ENCODE peak calls at places on chromosome 20, in nine cellular contexts. F is Caco-2; L is CD8-positive, alpha-beta T cell; N is neural progenitor cell; H is AG10803; T is endothelial cell of umbilical vein; D is fibroblast of pulmonary artery; X is lower lobe of right lung; K is heart left ventricle. P is an unnamed sample.

GRCh38 chr20:9200620-9201019 is 131.7 kb downstream of the PLCB4 start:
- DNase-seq in N (no peak), F (no peak), H (peak; percentile 80), X (no peak), L (no peak), K (no peak), T (no peak), D (peak; percentile 64), P (peak; percentile 40)

GRCh38 chr20:52103911-52104545 is 87.6 kb downstream of the ZFP64 start:
- DNase-seq in K (no peak), T (peak; percentile 27), N (peak; percentile 49), L (no peak), F (no peak), H (no peak), D (peak; percentile 11), X (no peak), P (peak; percentile 22)

GRCh38 chr20:3820901-3821727 is 767 bp downstream of the AP5S1 start:
- DNase-seq in D (no peak), L (no peak), F (no peak), H (no peak), K (peak; percentile 33), T (no peak), X (no peak), N (no peak), P (no peak)

GRCh38 chr20:1535420-1536175 is 21.9 kb downstream of the SIRPD start:
- DNase-seq in D (no peak), T (no peak), H (no peak), L (no peak), K (no peak), F (no peak), N (no peak), X (peak; percentile 58), P (no peak)

GRCh38 chr20:36624068-36624813 is 18.7 kb downstream of the RAB5IF start:
- DNase-seq in T (no peak), K (no peak), F (no peak), D (peak; percentile 12), N (no peak), H (no peak), X (no peak), L (no peak), P (no peak)

GRCh38 chr20:51380401-51381385 is 161.8 kb downstream of the NFATC2 start:
- DNase-seq in T (no peak), D (no peak), F (no peak), X (no peak), H (no peak), K (no peak), L (no peak), N (no peak), P (no peak)

GRCh38 chr20:10665027-10665561 is 8.7 kb downstream of the JAG1 start:
- DNase-seq in T (peak; percentile 46), L (no peak), K (no peak), F (no peak), H (no peak), X (no peak), D (peak; percentile 45), N (no peak), P (no peak)

GRCh38 chr20:32603046-32603726 is 18.1 kb upstream of the NOL4L start:
- DNase-seq in L (no peak), N (no peak), D (no peak), H (no peak), K (no peak), T (no peak), X (peak; percentile 68), F (no peak), P (no peak)

GRCh38 chr20:23047738-23048214 is 1.7 kb downstream of the THBD start:
- DNase-seq in H (no peak), T (peak; percentile 47), F (no peak), D (no peak), L (no peak), N (peak; percentile 41), K (peak; percentile 79), X (peak; percentile 74), P (no peak)

GRCh38 chr20:23050847-23051627 is 1.6 kb upstream of the THBD start:
- DNase-seq in X (peak; percentile 90), F (peak; percentile 82), H (peak; percentile 72), N (peak; percentile 93), L (no peak), K (peak; percentile 91), T (peak; percentile 94), D (peak; percentile 94), P (peak; percentile 88)

GRCh38 chr20:23048283-23049200 is 930 bp downstream of the THBD start:
- DNase-seq in L (no peak), F (no peak), N (peak; percentile 78), X (peak; percentile 89), H (peak; percentile 50), D (peak; percentile 49), K (peak; percentile 89), T (peak; percentile 70), P (no peak)

GRCh38 chr20:23049201-23049932 is at the start of gene THBD:
- DNase-seq in H (peak; percentile 50), F (no peak), N (peak; percentile 64), X (peak; percentile 88), L (no peak), D (peak; percentile 56), T (peak; percentile 86), K (peak; percentile 91), P (peak; percentile 64)

DNA sequence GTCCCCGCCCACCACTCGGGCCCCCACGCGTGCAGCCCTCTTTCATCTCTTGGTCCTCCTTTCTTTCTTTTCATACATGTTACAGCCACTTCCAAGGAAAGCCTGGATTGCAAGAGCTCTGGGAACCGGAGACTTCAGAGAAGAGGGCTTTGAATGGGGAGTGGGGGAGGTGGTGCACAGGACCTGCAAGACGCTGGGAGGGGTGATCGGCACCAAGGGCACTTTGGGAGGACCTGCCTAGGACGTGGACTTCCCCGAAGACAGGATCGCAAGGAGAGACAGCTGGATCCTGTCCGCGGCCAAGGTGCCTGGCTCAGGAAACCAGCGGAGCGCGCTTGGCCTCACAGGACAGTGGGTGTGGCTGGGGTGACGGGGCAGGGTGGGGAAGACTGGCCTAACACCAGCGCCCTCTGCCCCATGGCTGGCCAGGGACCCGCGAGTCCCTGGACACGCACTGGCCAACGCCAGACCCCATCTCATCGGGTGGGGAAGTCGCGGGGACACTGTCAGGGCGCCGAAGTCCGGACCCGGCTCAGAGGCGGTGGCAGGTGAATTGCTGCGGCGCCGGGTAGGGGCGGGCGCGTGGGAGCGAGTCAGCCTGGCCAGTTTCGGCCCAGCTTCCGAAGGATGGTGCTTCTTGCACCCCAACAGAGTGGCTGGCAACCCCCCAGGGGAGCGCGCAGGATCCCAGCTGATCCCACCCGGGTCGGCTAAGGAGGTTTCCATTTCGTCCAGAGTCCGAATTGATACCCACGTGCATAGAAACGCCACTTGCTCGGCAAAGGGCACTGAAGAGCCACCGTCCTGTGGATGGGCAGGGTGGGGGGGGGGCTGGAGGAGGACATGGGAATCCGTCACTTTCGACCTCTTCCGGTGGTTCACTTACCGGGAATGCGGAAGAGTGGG is 714 bp upstream of the THBD start:
- DNase-seq in K (peak; percentile 84), D (peak; percentile 49), X (peak; percentile 81), F (peak; percentile 34), L (no peak), N (peak; percentile 47), H (no peak), T (no peak), P (peak; percentile 24)
- H3K4me3 ChIP-seq in K (peak overlapping the region; percentile 50), D (peak overlapping the region; percentile 53), X (peak overlapping the region; percentile 69), F (peak overlapping the region; percentile 45), L (no peak overlapping the region), N (peak overlapping the region; percentile 49), H (peak overlapping the region; percentile 60), T (peak overlapping the region; percentile 62), P (peak overlapping the region; percentile 44)

GRCh38 chr20:24102290-24102689 is 113.7 kb upstream of the GGTLC1 start:
- DNase-seq in H (no peak), D (peak; percentile 13), N (peak; percentile 56), X (no peak), L (no peak), F (peak; percentile 27), T (no peak), K (no peak), P (no peak)
- TF ChIP-seq CTCF in H (peak; percentile 37), D (peak; percentile 43), N (peak; percentile 63), X (peak; percentile 26), L (no peak), F (peak; percentile 30), T (peak; percentile 67), K (peak; percentile 38), P (peak; percentile 37)

DNA sequence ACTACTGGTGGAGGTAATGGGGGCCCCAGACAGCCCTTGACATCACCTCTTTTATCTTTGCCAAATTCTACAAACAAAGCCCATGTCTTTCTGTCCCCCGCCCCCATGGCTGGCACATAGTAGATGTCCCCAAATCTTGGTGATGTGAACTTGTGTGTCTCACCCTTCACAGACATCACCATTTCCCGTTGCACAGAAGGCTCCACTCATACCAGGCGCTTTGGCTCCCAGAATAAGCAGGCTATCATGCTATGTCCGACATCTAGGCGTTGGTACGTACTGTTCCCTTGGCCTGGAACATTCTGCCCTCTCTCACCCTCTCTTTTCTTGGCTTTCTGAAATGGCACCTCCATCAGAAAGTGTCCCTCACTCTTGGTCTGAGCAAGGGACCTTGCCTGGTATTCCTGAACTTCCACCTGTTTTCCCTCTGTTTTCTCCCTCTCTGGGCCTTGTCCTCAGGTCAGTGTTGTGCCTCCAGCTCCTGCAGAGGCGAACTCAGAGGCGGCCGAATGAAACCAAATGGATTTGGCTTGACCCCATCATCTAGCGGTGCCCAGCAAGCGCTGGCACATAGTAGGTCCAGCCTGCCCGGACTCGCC is 968 bp upstream of the CCN5 start:
- DNase-seq in K (no peak), F (no peak), N (no peak), X (no peak), L (no peak), D (no peak), T (no peak), H (no peak), P (no peak)
- H3K4me3 ChIP-seq in K (no peak overlapping the region), F (no peak overlapping the region), N (no peak overlapping the region), X (peak overlapping the region; percentile 42), L (no peak overlapping the region), D (no peak overlapping the region), T (no peak overlapping the region), H (no peak overlapping the region), P (no peak overlapping the region)

GRCh38 chr20:38418509-38419204 is 16.5 kb downstream of the SNHG17 start:
- DNase-seq in H (peak; percentile 61), D (peak; percentile 60), L (no peak), N (no peak), X (no peak), T (peak; percentile 77), F (no peak), K (no peak), P (peak; percentile 27)

GRCh38 chr20:38407321-38407720 is 27.8 kb downstream of the SNHG17 start:
- DNase-seq in T (no peak), X (no peak), D (no peak), N (no peak), L (no peak), H (no peak), F (no peak), K (no peak), P (no peak)

GRCh38 chr20:38414769-38415450 is 20.2 kb downstream of the SNHG17 start:
- DNase-seq in K (no peak), D (no peak), X (no peak), H (no peak), N (no peak), T (no peak), L (no peak), F (no peak), P (no peak)

DNA sequence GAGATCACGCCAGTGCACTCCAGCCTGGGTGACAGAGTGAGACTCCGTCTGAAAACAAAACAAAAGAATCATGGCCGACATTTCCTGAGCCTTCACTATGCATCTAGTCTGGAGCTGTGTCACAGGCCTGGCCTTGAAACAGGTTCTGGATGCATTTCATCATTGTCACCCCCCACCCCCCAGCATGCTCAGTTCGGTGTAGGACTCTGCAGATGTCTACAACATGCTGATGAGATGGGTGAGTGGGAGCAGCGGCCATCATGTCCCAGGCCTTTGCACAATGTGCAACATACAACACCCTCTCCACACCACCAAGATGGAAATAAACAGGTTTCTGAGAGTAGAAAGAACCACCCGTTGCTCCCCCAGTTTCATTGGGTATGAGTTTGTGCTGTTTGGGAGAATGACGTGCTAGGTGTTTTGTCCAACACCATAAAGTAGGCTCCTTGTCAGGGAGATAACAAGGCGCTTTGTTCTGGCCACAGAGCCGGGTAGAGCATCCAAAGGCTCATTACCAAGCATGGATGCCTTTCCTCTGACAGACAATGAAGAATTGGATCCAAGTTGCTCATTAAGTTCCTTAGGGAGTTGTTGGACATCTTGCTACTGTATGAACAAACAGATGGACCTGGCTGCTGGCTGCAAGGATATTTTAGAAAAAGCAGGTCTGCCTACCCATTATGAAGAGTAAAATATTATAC is 22.1 kb downstream of the SNHG17 start:
- DNase-seq in L (no peak), H (peak; percentile 60), F (no peak), D (no peak), K (no peak), T (no peak), X (no peak), N (no peak), P (no peak)
- TF ChIP-seq CTCF in L (no peak), H (no peak), F (no peak), D (no peak), K (no peak), T (no peak), X (no peak), N (no peak), P (no peak)

P was measured in astrocyte of the spinal cord.